ENCODE peak calls at places on chromosome 20, in six cellular contexts. D is hepatocyte, X is OCI-LY7, E is PC-9, T is MM.1S, B is GM23338. K is an unnamed sample. For H3K9me2, the result is how much of the 10 kb centered on the place peaks cover.

GRCh38 chr20:40197744-40198143 is 491.3 kb downstream of the MAFB start:
- DNase-seq in E (no peak), D (no peak), B (no peak), T (no peak), X (no peak), K (no peak)

GRCh38 chr20:39399463-39399862 is 437.3 kb downstream of the DHX35 start:
- DNase-seq in E (no peak), X (no peak), T (no peak), B (peak), D (no peak), K (no peak)

GRCh38 chr20:54643761-54644160 is 168.4 kb downstream of the DOK5 start:
- DNase-seq in B (no peak), X (no peak), D (peak), E (no peak), T (no peak), K (peak)

GRCh38 chr20:19887566-19888268 is 129.4 kb upstream of the NAA20 start:
- DNase-seq in B (no peak), E (no peak), T (no peak), X (no peak), D (no peak), K (no peak)

GRCh38 chr20:63698739-63699465 is 2.5 kb downstream of the TNFRSF6B start:
- DNase-seq in T (no peak), E (peak), B (no peak), D (peak), X (no peak), K (peak)

GRCh38 chr20:7392551-7392950 is 547.7 kb downstream of the HAO1 start:
- DNase-seq in T (no peak), B (no peak), X (no peak), E (no peak), D (no peak), K (no peak)

GRCh38 chr20:41287327-41287726 is 30.2 kb downstream of the ZHX3 start:
- DNase-seq in X (no peak), D (no peak), T (no peak), E (no peak), B (no peak), K (peak)

GRCh38 chr20:22762576-22763256 is 178.3 kb upstream of the FOXA2 start:
- DNase-seq in X (no peak), E (peak), T (no peak), B (no peak), D (no peak), K (no peak)

GRCh38 chr20:23637282-23638221 is at the start of gene CST3:
- DNase-seq in T (peak), X (no peak), E (peak), B (peak), D (peak), K (peak)

GRCh38 chr20:7704021-7704420 is 236.2 kb downstream of the HAO1 start:
- DNase-seq in X (no peak), T (no peak), B (no peak), E (no peak), D (no peak), K (no peak)

GRCh38 chr20:18943542-18943941 is 130.0 kb downstream of the SCP2D1 start:
- DNase-seq in B (no peak), X (no peak), D (no peak), T (no peak), E (peak), K (peak)

GRCh38 chr20:58910473-58910872 is 58.0 kb downstream of the GNAS start:
- DNase-seq in E (no peak), T (no peak), D (no peak), B (no peak), X (no peak), K (no peak)

GRCh38 chr20:38121741-38122140 is 43.3 kb downstream of the TGM2 start:
- DNase-seq in D (no peak), T (no peak), E (no peak), X (no peak), B (no peak), K (no peak)

GRCh38 chr20:24718696-24719095 is 230.4 kb upstream of the CST7 start:
- DNase-seq in T (peak), B (no peak), E (peak), X (no peak), D (peak), K (peak)

DNA sequence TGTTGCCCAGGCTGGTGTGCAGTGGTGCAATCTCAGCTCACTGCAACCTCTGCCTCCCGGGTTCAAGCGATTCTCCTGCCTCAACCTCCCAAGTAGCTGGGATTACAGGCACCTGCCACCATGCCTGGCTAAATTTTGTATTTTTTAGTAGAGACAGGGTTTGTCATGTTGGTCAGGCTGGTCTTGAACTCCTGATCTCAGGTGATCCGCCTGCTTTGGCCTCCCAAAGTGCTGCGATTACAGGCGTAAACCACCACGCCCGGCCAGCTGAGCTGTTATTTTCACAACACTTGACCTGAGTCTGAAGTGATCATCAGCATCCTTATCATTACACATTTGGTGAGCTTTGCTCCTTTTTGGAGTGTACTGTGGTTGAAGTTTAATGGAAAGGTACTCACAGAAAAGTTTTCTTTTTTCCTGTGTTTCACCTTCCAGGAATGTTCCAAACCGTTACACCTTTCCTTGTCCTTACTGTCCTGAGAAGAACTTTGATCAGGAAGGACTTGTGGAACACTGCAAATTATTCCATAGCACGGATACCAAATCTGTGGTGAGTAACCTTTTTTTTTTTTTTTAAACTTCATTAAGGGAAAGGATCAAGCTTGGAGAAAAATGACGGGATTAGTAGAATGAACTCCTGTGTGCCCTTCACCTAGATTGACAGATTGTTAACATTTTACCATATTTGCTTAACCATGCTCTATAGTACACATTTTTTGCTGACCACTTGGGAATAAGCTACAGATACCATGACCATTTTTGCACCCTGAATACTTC is 9.7 kb downstream of the RNF114 start:
- DNase-seq in T (no peak), B (no peak), X (no peak), D (no peak), E (no peak), K (no peak)
- H3K4me2 ChIP-seq in T (no peak), B (no peak), X (no peak), D (no peak), E (no peak), K (no peak)

GRCh38 chr20:57576942-57577550 is 16.1 kb downstream of the PCK1 start:
- DNase-seq in B (no peak), T (no peak), X (no peak), D (no peak), E (no peak), K (no peak)

GRCh38 chr20:57577679-57578475 is 17.0 kb downstream of the PCK1 start:
- DNase-seq in E (no peak), T (no peak), X (no peak), D (no peak), B (no peak), K (no peak)

GRCh38 chr20:57574954-57575353 is 14.0 kb downstream of the PCK1 start:
- DNase-seq in E (no peak), B (no peak), T (no peak), D (no peak), X (no peak), K (no peak)

GRCh38 chr20:57573893-57574292 is 13.0 kb downstream of the PCK1 start:
- DNase-seq in X (peak), E (no peak), T (no peak), B (peak), D (no peak), K (no peak)

GRCh38 chr20:57576002-57576401 is 15.1 kb downstream of the PCK1 start:
- DNase-seq in D (no peak), T (no peak), X (no peak), B (no peak), E (no peak), K (no peak)
- H3K9me2 ChIP-seq in D (under half), T (under half), X (under half), B (under half), E (under half), K (under half)

GRCh38 chr20:35264755-35265154 is 13.2 kb downstream of the MMP24OS start:
- DNase-seq in D (peak), E (no peak), T (no peak), X (no peak), B (peak), K (peak)
- TF ChIP-seq CTCF in D (peak), E (no peak), T (no peak), X (peak), B (peak), K (peak)

GRCh38 chr20:52585333-52585732 is 386.8 kb upstream of the TSHZ2 start:
- DNase-seq in B (no peak), X (no peak), E (no peak), T (no peak), D (no peak), K (no peak)
- H3K4me2 ChIP-seq in B (no peak), X (no peak), E (no peak), T (no peak), D (no peak), K (no peak)

GRCh38 chr20:1308067-1308701 is 20.8 kb downstream of the SDCBP2 start:
- DNase-seq in B (no peak), D (no peak), T (no peak), E (no peak), X (no peak), K (no peak)

GRCh38 chr20:1306316-1307135 is 22.4 kb downstream of the SDCBP2 start:
- DNase-seq in E (no peak), X (no peak), B (no peak), D (no peak), T (no peak), K (no peak)

GRCh38 chr20:1307171-1307570 is 21.8 kb downstream of the SDCBP2 start:
- DNase-seq in B (no peak), E (no peak), T (no peak), X (no peak), D (no peak), K (no peak)

GRCh38 chr20:1308702-1309095 is 20.2 kb downstream of the SDCBP2 start:
- DNase-seq in T (no peak), E (no peak), B (no peak), X (no peak), D (no peak), K (no peak)

GRCh38 chr20:1307571-1307971 is 21.4 kb downstream of the SDCBP2 start:
- DNase-seq in E (no peak), B (no peak), T (no peak), D (no peak), X (no peak), K (no peak)
- H3K9me2 ChIP-seq in E (under half), B (under half), T (under half), D (under half), X (under half), K (under half)

DNA sequence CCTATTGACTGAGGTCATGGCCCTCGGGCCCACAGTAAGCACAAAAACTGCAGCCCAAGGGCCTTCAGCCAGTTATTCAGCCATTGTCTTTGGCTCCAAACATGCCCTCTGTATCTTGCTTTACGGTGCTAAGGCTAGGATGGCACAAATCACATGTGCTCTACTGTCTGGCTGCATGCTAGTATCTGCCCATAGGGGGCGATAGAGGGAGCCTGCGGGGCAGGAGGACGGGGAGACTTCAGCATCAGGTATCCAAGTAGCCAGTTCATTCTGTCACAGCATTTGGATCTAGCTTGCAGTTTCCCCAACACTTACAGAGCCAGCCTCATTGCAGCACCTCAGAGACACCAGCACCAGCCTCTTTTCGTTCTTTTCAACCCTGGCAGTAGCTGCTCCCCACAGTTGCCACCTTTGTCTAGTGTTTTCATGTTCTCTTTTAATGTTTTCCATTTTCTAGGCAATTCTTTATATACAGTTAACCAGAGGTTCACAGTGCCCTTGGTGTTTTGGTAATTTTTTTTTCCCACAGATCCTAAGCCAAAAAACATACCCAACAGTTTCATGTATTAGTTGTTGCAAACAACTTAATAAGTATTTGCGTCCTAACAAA is 705.9 kb downstream of the PTPRT start:
- DNase-seq in B (peak), T (peak), D (peak), X (peak), E (no peak), K (no peak)
- TF ChIP-seq CTCF in B (peak), T (peak), D (peak), X (peak), E (peak), K (peak)